ENCODE peak calls at places on chromosomes 12 and 14, in four cellular contexts. T is Panc1, X is stomach, N is IMR-90. C is an unnamed sample.

GRCh38 chr12:49057888-49058287 is 2.7 kb downstream of the KMT2D start:
- DNase-seq in N (no peak), T (no peak), X (no peak), C (no peak)

GRCh38 chr12:50615534-50616296 is 110.9 kb downstream of the DIP2B start:
- DNase-seq in T (peak), X (no peak), N (peak), C (no peak)

GRCh38 chr12:70788774-70789173 is 131.8 kb downstream of the PTPRR start:
- DNase-seq in X (no peak), N (no peak), T (no peak), C (no peak)

GRCh38 chr12:96046543-96047137 is 11.3 kb upstream of the LTA4H start:
- DNase-seq in X (no peak), N (no peak), T (no peak), C (no peak)

GRCh38 chr12:29783773-29784666 is at the start of gene TMTC1:
- DNase-seq in T (no peak), X (peak), N (peak), C (peak)

GRCh38 chr14:61927015-61927414 is 164.8 kb downstream of the SNAPC1 start:
- DNase-seq in N (peak), T (no peak), X (no peak), C (no peak)

GRCh38 chr12:21301-22189 is 45.0 kb upstream of the IQSEC3 start:
- DNase-seq in N (no peak), X (no peak), T (no peak), C (no peak)

GRCh38 chr14:65170768-65171251 is 68.5 kb upstream of the MAX start:
- DNase-seq in T (no peak), X (no peak), N (peak), C (peak)

GRCh38 chr14:64938972-64939816 is 3.4 kb downstream of the GPX2 start:
- DNase-seq in N (no peak), T (no peak), X (no peak), C (no peak)

GRCh38 chr12:88836156-88836555 is 255.9 kb upstream of the KITLG start:
- DNase-seq in X (no peak), T (no peak), N (no peak), C (no peak)

GRCh38 chr14:87745507-87746118 is 247.4 kb downstream of the GALC start:
- DNase-seq in T (peak), N (peak), X (no peak), C (peak)

GRCh38 chr12:14654842-14655241 is 41.6 kb downstream of the GUCY2C start:
- DNase-seq in X (no peak), N (no peak), T (no peak), C (no peak)

GRCh38 chr14:29446971-29447370 is 480.7 kb downstream of the PRKD1 start:
- DNase-seq in N (no peak), X (no peak), T (no peak), C (no peak)

GRCh38 chr12:62435337-62436163 is 31.1 kb upstream of the MON2 start:
- DNase-seq in T (peak), N (peak), X (peak), C (peak)

GRCh38 chr14:54787263-54787662 is 115.4 kb downstream of the GCH1 start:
- DNase-seq in T (no peak), N (no peak), X (no peak), C (no peak)

GRCh38 chr14:71398450-71398849 is 491.2 kb downstream of the PCNX1 start:
- DNase-seq in X (no peak), T (no peak), N (no peak), C (no peak)

GRCh38 chr12:2339022-2339431 is 286.2 kb downstream of the CACNA1C start:
- DNase-seq in N (peak), X (no peak), T (no peak), C (peak)

GRCh38 chr12:115387392-115387791 is 703.4 kb upstream of the TBX3 start:
- DNase-seq in X (no peak), N (no peak), T (no peak), C (no peak)

GRCh38 chr12:20342111-20342510 is 26.2 kb upstream of the PDE3A start:
- DNase-seq in N (peak), T (no peak), X (no peak), C (no peak)

GRCh38 chr12:67141405-67142018 is 127.6 kb upstream of the CAND1 start:
- DNase-seq in X (no peak), T (no peak), N (no peak), C (no peak)

GRCh38 chr12:607541-608001 is 55.7 kb downstream of the NINJ2 start:
- DNase-seq in X (peak), T (no peak), N (no peak), C (no peak)

GRCh38 chr12:48446372-48446771 is 26.0 kb upstream of the ANP32D start:
- DNase-seq in N (no peak), T (no peak), X (no peak), C (peak)

GRCh38 chr14:39731912-39732311 is 299.7 kb upstream of the FBXO33 start:
- DNase-seq in N (no peak), T (no peak), X (no peak), C (no peak)

GRCh38 chr12:15193927-15194326 is 27.3 kb downstream of the RERG start:
- DNase-seq in X (no peak), N (no peak), T (no peak), C (no peak)

GRCh38 chr14:105914738-105915385 is 388.5 kb downstream of the TMEM121 start:
- DNase-seq in T (no peak), N (no peak), X (no peak), C (no peak)

GRCh38 chr12:106113042-106113441 is 25.7 kb downstream of the NUAK1 start:
- DNase-seq in N (peak), X (no peak), T (no peak), C (no peak)

GRCh38 chr12:69570545-69571399 is 14.5 kb upstream of the CCT2 start:
- DNase-seq in X (peak), T (no peak), N (peak), C (peak)

GRCh38 chr12:72337382-72337781 is 65.2 kb downstream of the TRHDE start:
- DNase-seq in N (peak), T (no peak), X (no peak), C (no peak)

DNA sequence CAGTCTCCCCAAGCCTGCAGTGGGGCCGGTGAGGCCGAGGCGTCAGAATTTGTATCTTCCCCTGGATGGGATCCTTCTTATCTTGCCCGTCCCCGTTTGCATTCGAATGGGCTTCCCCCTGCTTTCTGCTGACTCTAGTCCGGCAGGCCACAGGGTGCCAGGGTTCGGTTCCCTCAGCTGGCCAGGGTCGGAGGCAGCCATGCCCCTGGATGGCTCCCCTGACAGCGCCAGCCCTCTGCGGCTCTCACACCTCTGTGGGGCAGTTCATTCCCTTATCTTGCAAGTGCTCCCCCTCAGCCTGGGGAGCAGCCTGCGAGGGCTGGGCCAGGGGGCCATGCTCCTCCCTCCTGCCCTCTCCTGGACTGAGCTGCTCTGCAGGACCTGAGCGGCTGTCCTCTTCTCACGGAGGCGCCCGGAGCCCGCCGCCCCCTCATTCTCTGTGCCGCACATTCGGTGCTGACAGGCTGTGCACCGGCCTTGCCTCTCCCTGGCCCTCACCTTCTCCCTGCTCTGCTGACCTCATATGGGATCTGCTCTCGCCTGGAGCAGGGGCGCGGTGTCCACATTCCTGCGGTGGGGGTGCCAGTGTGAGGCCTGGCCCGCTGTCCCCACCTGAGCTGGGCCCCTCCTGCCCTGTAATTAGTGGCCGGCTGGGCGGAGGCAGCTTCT is 32.8 kb downstream of the KIF26A start:
- DNase-seq in T (no peak), N (no peak), X (peak), C (no peak)
- TF ChIP-seq CTCF in T (no peak), N (no peak), X (no peak), C (no peak)

GRCh38 chr14:89307409-89307808 is 109.6 kb downstream of the FOXN3 start:
- DNase-seq in X (no peak), T (no peak), N (no peak), C (no peak)
- H3K4me3 ChIP-seq in X (no peak), T (no peak), N (no peak), C (no peak)

GRCh38 chr12:101490286-101490920 is 15.3 kb downstream of the SPIC start:
- DNase-seq in N (no peak), X (peak), T (no peak), C (no peak)
- TF ChIP-seq CTCF in N (no peak), X (peak), T (peak), C (no peak)

GRCh38 chr14:79043194-79043889 is 873.2 kb downstream of the NRXN3 start:
- DNase-seq in X (no peak), T (no peak), N (no peak), C (no peak)

GRCh38 chr14:79040742-79041249 is 870.6 kb downstream of the NRXN3 start:
- DNase-seq in X (no peak), T (no peak), N (no peak), C (no peak)

DNA sequence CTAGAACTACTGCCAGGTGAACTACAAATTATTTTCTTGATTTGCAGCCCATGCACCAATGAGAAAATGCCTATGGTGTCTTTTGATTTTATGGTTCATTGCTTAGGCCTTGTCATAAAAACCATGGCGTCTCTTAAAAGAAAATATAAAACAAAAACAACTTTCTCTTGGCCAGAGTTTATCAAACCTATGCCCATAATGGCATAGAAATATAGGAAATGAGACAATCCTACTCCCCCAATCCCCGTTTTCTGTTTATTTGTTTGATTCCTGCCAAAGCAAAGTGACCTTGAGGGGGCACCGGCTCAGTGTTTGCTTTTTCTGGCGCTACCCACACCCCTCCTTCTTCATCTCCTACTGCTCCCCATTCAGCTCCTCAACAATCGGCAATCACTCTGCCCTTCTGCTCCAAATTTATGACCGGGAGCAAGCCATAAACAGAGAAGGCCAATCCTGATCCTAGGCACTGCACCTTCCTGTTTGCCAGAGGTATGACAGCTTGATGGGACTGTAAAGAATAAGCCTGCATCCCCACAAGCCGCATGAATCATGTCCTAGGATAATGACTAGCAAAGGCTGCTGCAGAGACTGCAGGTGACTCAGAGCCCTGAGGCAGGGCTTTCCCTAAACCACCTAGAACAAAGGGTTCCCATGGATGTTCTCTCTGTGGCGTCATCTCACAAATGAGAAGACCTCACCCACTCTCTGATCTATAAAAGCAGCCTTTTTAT is 874.9 kb downstream of the NRXN3 start:
- DNase-seq in N (peak), X (no peak), T (peak), C (peak)
- H3K4me3 ChIP-seq in N (no peak), X (no peak), T (no peak), C (no peak)

C was measured in foreskin fibroblast.